ENCODE peak calls at places on chromosomes 4 and X, in four cellular contexts. T is tibial nerve, R is mucosa of descending colon, L is brain microvascular endothelial cell. Y is an unnamed sample.

GRCh38 chr4:8131210-8131609 is 27.4 kb downstream of the ABLIM2 start:
- DNase-seq in T (no peak), R (no peak), L (no peak), Y (no peak)

GRCh38 chr4:85617202-85617601 is 142.3 kb downstream of the ARHGAP24 start:
- DNase-seq in T (no peak), R (no peak), L (no peak), Y (no peak)

GRCh38 chr4:88697113-88697512 is 516 bp downstream of the NAP1L5 start:
- DNase-seq in T (no peak), R (no peak), L (no peak), Y (no peak)

GRCh38 chr4:66575024-66575696 is 904.9 kb upstream of the EPHA5 start:
- DNase-seq in T (no peak), R (no peak), L (peak), Y (no peak)

GRCh38 chrX:39996561-39996960 is 101.2 kb downstream of the BCOR start:
- DNase-seq in T (no peak), R (no peak), L (no peak), Y (no peak)

GRCh38 chr4:155617312-155617711 is 49.3 kb upstream of the GUCY1A1 start:
- DNase-seq in T (no peak), R (no peak), L (no peak), Y (no peak)

GRCh38 chr4:142817442-142817841 is 28.7 kb downstream of the INPP4B start:
- DNase-seq in T (no peak), R (no peak), L (peak), Y (no peak)

GRCh38 chr4:173464486-173464885 is 65.5 kb downstream of the HAND2 start:
- DNase-seq in T (no peak), R (no peak), L (no peak), Y (no peak)

GRCh38 chr4:5206391-5206790 is 155.1 kb downstream of the STK32B start:
- DNase-seq in T (peak), R (no peak), L (peak), Y (no peak)

GRCh38 chr4:127069675-127070074 is 563.1 kb upstream of the INTU start:
- DNase-seq in T (no peak), R (no peak), L (no peak), Y (no peak)

GRCh38 chr4:3413675-3414420 is 27.9 kb upstream of the HGFAC start:
- DNase-seq in T (peak), R (no peak), L (no peak), Y (no peak)

GRCh38 chr4:92334716-92335350 is 31.1 kb downstream of the GRID2 start:
- DNase-seq in T (no peak), R (no peak), L (no peak), Y (no peak)

GRCh38 chrX:48998391-48998790 is 3.7 kb downstream of the GRIPAP1 start:
- DNase-seq in T (no peak), R (no peak), L (no peak), Y (no peak)

GRCh38 chr4:182289809-182290208 is 46.6 kb downstream of the TENM3 start:
- DNase-seq in T (no peak), R (no peak), L (no peak), Y (no peak)

GRCh38 chrX:152445926-152446325 is 5.2 kb downstream of the GABRA3 start:
- DNase-seq in T (no peak), R (no peak), L (no peak), Y (no peak)

GRCh38 chr4:54384563-54384962 is 155.5 kb downstream of the PDGFRA start:
- DNase-seq in T (no peak), R (peak), L (peak), Y (peak)
- TF ChIP-seq CTCF in T (no peak), R (no peak), L (peak), Y (peak)

GRCh38 chrX:18792828-18793227 is 85.4 kb downstream of the PPEF1 start:
- DNase-seq in T (no peak), R (no peak), L (no peak), Y (no peak)
- H3K4me3 ChIP-seq in T (no peak), R (no peak), L (no peak), Y (no peak)

DNA sequence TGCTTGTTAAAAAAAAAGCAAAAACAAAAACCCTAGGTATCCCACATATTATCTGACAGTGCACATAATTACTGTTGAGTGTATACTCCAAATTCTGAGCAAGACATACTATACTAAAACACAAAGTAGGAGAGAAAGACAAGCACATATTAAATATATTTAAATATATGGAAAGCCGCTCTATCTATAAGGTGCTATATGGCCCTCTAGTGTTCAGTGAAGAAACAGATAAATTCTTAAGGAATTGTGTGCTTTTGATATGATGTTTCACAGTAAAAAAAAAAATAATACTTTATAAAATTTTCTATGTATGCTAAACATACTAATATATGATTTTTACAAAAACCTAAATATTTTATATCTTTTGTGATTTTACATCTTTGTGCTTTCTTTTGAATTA is 137.8 kb downstream of the FBXW7 start:
- DNase-seq in T (no peak), R (no peak), L (no peak), Y (no peak)
- TF ChIP-seq CTCF in T (peak), R (peak), L (no peak), Y (peak)

GRCh38 chrX:24149346-24150050 is at the start of gene ZFX:
- DNase-seq in T (peak), R (peak), L (peak), Y (no peak)
- H3K4me3 ChIP-seq in T (peak), R (peak), L (peak), Y (peak)

DNA sequence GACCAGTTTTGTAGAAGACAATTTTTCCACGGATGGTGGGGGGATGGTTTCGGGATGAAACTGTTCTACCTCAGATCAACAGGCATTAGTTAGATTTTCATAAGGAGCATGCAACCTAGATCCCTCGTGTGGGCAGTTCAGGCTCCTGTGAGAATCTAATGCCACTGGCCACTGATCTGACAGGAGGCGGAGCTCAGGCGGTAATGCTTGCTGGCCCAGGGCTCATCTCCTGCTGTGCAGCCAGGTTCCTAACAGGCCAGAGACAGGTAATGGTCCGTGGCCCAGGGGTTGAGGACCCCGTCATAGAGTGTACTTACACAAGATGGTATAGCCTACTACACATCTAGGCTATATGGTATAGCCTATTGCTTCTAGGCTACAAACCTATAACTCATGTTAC is 7.0 kb downstream of the TEX11 start:
- DNase-seq in T (no peak), R (no peak), L (no peak), Y (no peak)
- TF ChIP-seq CTCF in T (no peak), R (no peak), L (no peak), Y (no peak)

GRCh38 chr4:74364649-74365491 is at the start of gene EREG:
- DNase-seq in T (no peak), R (peak), L (peak), Y (no peak)

GRCh38 chr4:74366367-74366891 is 1.5 kb downstream of the EREG start:
- DNase-seq in T (no peak), R (peak), L (no peak), Y (no peak)

GRCh38 chr4:74367656-74368055 is 2.7 kb downstream of the EREG start:
- DNase-seq in T (no peak), R (peak), L (no peak), Y (no peak)

GRCh38 chr4:74362347-74362746 is 2.6 kb upstream of the EREG start:
- DNase-seq in T (no peak), R (no peak), L (no peak), Y (no peak)

DNA sequence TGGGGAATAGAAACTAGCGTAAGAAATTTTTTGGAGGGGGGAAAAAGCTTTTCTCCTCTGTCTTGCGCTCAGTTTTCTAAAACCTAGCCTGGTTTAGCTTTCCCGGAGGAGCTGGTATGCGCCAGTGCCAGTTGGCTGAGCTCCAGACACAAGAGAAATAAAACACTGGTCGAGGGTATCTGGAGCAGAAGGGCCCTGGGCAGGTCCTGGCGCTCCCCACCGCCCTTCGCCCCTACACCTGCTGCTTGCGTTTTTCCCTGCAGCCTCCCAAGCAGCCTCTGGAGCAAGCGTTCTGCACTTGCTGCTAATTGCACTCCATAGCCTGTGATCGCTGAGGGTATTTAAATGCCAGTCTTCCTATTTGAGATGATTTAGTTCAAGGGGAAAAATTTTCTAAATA is 816 bp downstream of the EREG start:
- DNase-seq in T (no peak), R (peak), L (no peak), Y (no peak)
- H3K4me3 ChIP-seq in T (peak), R (no peak), L (peak), Y (no peak)

DNA sequence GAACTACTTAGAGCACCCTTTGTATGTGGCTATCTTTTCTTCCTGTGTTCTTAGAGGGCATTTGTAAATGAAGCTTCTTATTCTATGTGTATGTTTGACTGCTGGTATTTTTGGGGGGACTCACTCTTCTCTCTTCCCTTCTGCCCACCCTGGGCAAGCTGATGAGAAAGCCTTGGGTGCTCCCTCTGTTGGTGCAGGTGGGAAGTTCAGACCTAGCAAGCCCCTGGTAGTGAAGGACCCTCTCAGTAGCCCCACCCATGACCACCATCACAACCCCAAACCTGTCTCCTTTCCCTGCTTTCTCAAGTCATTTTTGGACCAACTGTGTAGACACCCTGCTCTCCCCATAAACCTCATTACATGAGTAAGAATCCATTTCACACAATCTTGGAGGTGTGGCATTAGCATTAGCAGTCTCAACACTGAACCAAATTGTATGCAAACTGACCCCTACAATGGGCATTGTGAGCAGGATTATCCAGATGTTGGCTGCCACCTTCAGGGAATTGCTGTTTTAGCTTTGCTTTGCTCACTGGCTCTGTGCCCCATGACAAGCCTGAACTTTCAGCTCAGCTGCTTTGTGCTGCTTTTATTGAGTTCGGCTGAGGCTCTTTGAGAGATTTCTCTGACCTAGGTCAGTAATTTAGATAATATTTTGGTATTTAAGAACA is 27.9 kb downstream of the TRIM61 start:
- DNase-seq in T (no peak), R (no peak), L (no peak), Y (no peak)
- TF ChIP-seq CTCF in T (peak), R (no peak), L (peak), Y (peak)

GRCh38 chrX:101708180-101708579 is 48.5 kb upstream of the ARMCX2 start:
- DNase-seq in T (no peak), R (no peak), L (no peak), Y (no peak)
- H3K4me3 ChIP-seq in T (no peak), R (no peak), L (no peak), Y (no peak)

GRCh38 chrX:147602297-147602696 is 309.4 kb upstream of the FMR1 start:
- DNase-seq in T (no peak), R (no peak), L (no peak), Y (no peak)
- TF ChIP-seq CTCF in T (no peak), R (no peak), L (no peak), Y (no peak)

DNA sequence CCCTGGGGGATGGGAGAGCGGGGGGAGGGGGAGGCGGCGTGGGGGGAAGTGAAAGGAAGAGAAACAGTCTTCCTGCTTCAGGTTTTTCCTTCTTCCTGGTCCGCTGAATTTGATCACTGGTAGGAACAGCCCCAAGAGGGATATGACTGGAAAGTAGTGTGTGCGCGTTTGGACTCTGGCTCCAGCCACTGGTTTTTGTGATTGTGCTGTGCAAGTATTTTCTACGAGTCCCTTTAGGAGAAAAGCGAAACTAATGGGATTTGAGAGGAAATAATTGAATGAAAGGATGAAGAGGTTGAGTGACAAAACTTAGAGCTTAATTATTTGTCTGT is 836 bp downstream of the PRRG1 start:
- DNase-seq in T (no peak), R (no peak), L (no peak), Y (no peak)
- H3K4me3 ChIP-seq in T (peak), R (peak), L (peak), Y (no peak)